ENCODE peak calls at places on chromosome 10, in four cellular contexts. One of them, this sample, is unnamed.

GRCh38 chr10:48194830-48195229 is 79.7 kb downstream of the FRMPD2 start:
- DNase-seq in stomach: no peak
- DNase-seq in esophagus muscularis mucosa: no peak
- DNase-seq in prostate gland: no peak
- DNase-seq in this sample: no peak

GRCh38 chr10:33123680-33124079 is 165.7 kb upstream of the ITGB1 start:
- DNase-seq in stomach: no peak
- DNase-seq in esophagus muscularis mucosa: no peak
- DNase-seq in prostate gland: no peak
- DNase-seq in this sample: no peak

GRCh38 chr10:34994565-34995142 is 95.5 kb downstream of the CUL2 start:
- DNase-seq in stomach: peak
- DNase-seq in esophagus muscularis mucosa: no peak
- DNase-seq in prostate gland: peak
- DNase-seq in this sample: no peak

GRCh38 chr10:6473901-6474370 is 106.1 kb downstream of the PRKCQ start:
- DNase-seq in stomach: no peak
- DNase-seq in esophagus muscularis mucosa: no peak
- DNase-seq in prostate gland: no peak
- DNase-seq in this sample: no peak

GRCh38 chr10:124093076-124093773 is at the start of gene CHST15:
- DNase-seq in stomach: peak
- DNase-seq in esophagus muscularis mucosa: no peak
- DNase-seq in prostate gland: peak
- DNase-seq in this sample: no peak

GRCh38 chr10:32031920-32032319 is 24.3 kb downstream of the KIF5B start:
- DNase-seq in stomach: no peak
- DNase-seq in esophagus muscularis mucosa: no peak
- DNase-seq in prostate gland: no peak
- DNase-seq in this sample: no peak

GRCh38 chr10:94307046-94307615 is 55.6 kb downstream of the NOC3L start:
- DNase-seq in stomach: no peak
- DNase-seq in esophagus muscularis mucosa: no peak
- DNase-seq in prostate gland: no peak
- DNase-seq in this sample: no peak

GRCh38 chr10:873020-873419 is 58.5 kb downstream of the LARP4B start:
- DNase-seq in stomach: no peak
- DNase-seq in esophagus muscularis mucosa: no peak
- DNase-seq in prostate gland: no peak
- DNase-seq in this sample: no peak

GRCh38 chr10:31121074-31121685 is 89.5 kb upstream of the ZNF438 start:
- DNase-seq in stomach: no peak
- DNase-seq in esophagus muscularis mucosa: no peak
- DNase-seq in prostate gland: no peak
- DNase-seq in this sample: no peak

GRCh38 chr10:86244296-86244695 is 122.3 kb downstream of the GRID1 start:
- DNase-seq in stomach: no peak
- DNase-seq in esophagus muscularis mucosa: no peak
- DNase-seq in prostate gland: no peak
- DNase-seq in this sample: no peak

GRCh38 chr10:23869548-23869947 is 339.4 kb upstream of the KIAA1217 start:
- DNase-seq in stomach: no peak
- DNase-seq in esophagus muscularis mucosa: no peak
- DNase-seq in prostate gland: peak
- DNase-seq in this sample: no peak

GRCh38 chr10:129690248-129691070 is 223.4 kb downstream of the MGMT start:
- DNase-seq in stomach: no peak
- DNase-seq in esophagus muscularis mucosa: no peak
- DNase-seq in prostate gland: no peak
- DNase-seq in this sample: no peak

GRCh38 chr10:28991326-28991725 is 297.5 kb upstream of the LYZL1 start:
- DNase-seq in stomach: no peak
- DNase-seq in esophagus muscularis mucosa: peak
- DNase-seq in prostate gland: no peak
- DNase-seq in this sample: no peak

GRCh38 chr10:106609466-106609865 is 555.0 kb downstream of the SORCS1 start:
- DNase-seq in stomach: no peak
- DNase-seq in esophagus muscularis mucosa: peak
- DNase-seq in prostate gland: no peak
- DNase-seq in this sample: no peak

GRCh38 chr10:51699145-51699474 is 285 bp downstream of the CSTF2T start:
- DNase-seq in stomach: no peak
- DNase-seq in esophagus muscularis mucosa: no peak
- DNase-seq in prostate gland: no peak
- DNase-seq in this sample: peak

GRCh38 chr10:97548828-97549455 is 23.6 kb upstream of the ANKRD2 start:
- DNase-seq in stomach: no peak
- DNase-seq in esophagus muscularis mucosa: no peak
- DNase-seq in prostate gland: no peak
- DNase-seq in this sample: peak

GRCh38 chr10:97550336-97551149 is 22.0 kb upstream of the ANKRD2 start:
- DNase-seq in stomach: no peak
- DNase-seq in esophagus muscularis mucosa: no peak
- DNase-seq in prostate gland: no peak
- DNase-seq in this sample: peak

GRCh38 chr10:97551271-97551670 is 21.3 kb upstream of the ANKRD2 start:
- DNase-seq in stomach: no peak
- DNase-seq in esophagus muscularis mucosa: no peak
- DNase-seq in prostate gland: no peak
- DNase-seq in this sample: peak

GRCh38 chr10:97549587-97550322 is 22.8 kb upstream of the ANKRD2 start:
- DNase-seq in stomach: no peak
- DNase-seq in esophagus muscularis mucosa: no peak
- DNase-seq in prostate gland: peak
- DNase-seq in this sample: peak

DNA sequence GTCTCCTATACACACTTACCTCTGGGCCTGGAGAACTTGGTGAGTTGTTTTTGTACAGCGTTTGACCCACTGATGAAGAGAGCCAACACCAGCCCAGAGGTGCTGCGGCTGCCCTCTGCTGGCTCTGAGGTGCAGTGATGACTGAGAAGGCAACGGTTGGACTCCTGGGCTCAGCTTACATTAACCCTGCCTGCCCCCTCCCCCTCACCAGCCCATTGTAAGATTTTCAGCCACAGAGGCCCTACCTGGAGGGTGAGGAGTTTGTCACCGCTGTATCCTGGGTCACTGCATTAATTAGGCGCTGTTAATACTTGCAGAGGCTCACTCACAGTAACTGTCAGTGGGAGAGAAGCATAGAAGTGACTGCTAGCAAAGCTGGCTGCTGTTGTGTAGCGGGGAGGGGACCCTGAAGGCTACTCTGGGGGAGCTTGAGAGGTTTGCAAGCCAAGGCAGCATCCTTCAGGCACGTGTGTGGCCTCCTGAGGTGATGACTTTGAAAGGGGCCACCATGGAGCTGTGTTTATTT is 18.9 kb upstream of the ANKRD2 start:
- DNase-seq in stomach: peak
- DNase-seq in esophagus muscularis mucosa: no peak
- DNase-seq in prostate gland: peak
- DNase-seq in this sample: peak
- TF ChIP-seq POLR2A in stomach: no peak
- TF ChIP-seq POLR2A in esophagus muscularis mucosa: no peak
- TF ChIP-seq POLR2A in prostate gland: no peak
- TF ChIP-seq POLR2A in this sample: no peak

GRCh38 chr10:60576130-60577069 is 186.7 kb upstream of the ANK3 start:
- DNase-seq in stomach: no peak
- DNase-seq in esophagus muscularis mucosa: no peak
- DNase-seq in prostate gland: no peak
- DNase-seq in this sample: no peak
- H3K4me3 ChIP-seq in stomach: no peak
- H3K4me3 ChIP-seq in esophagus muscularis mucosa: peak
- H3K4me3 ChIP-seq in prostate gland: no peak
- H3K4me3 ChIP-seq in this sample: peak

GRCh38 chr10:53458007-53458406 is 685.4 kb upstream of the MBL2 start:
- DNase-seq in stomach: no peak
- DNase-seq in esophagus muscularis mucosa: no peak
- DNase-seq in prostate gland: no peak
- DNase-seq in this sample: no peak
- TF ChIP-seq POLR2AphosphoS5 in stomach: no peak
- TF ChIP-seq POLR2AphosphoS5 in esophagus muscularis mucosa: no peak
- TF ChIP-seq POLR2AphosphoS5 in prostate gland: no peak
- TF ChIP-seq POLR2AphosphoS5 in this sample: no peak

GRCh38 chr10:99532687-99533495 is at the start of gene NKX2-3:
- DNase-seq in stomach: peak
- DNase-seq in esophagus muscularis mucosa: no peak
- DNase-seq in prostate gland: no peak
- DNase-seq in this sample: peak
- TF ChIP-seq POLR2A in stomach: no peak
- TF ChIP-seq POLR2A in esophagus muscularis mucosa: no peak
- TF ChIP-seq POLR2A in prostate gland: no peak
- TF ChIP-seq POLR2A in this sample: peak

GRCh38 chr10:77635402-77636227 is 2.0 kb downstream of the KCNMA1 start:
- DNase-seq in stomach: no peak
- DNase-seq in esophagus muscularis mucosa: no peak
- DNase-seq in prostate gland: no peak
- DNase-seq in this sample: no peak
- H3K4me3 ChIP-seq in stomach: peak
- H3K4me3 ChIP-seq in esophagus muscularis mucosa: peak
- H3K4me3 ChIP-seq in prostate gland: peak
- H3K4me3 ChIP-seq in this sample: peak

GRCh38 chr10:110225756-110226554 is 18.6 kb downstream of the MXI1 start:
- DNase-seq in stomach: peak
- DNase-seq in esophagus muscularis mucosa: peak
- DNase-seq in prostate gland: peak
- DNase-seq in this sample: peak
- TF ChIP-seq POLR2AphosphoS5 in stomach: peak
- TF ChIP-seq POLR2AphosphoS5 in esophagus muscularis mucosa: peak
- TF ChIP-seq POLR2AphosphoS5 in prostate gland: peak
- TF ChIP-seq POLR2AphosphoS5 in this sample: peak

GRCh38 chr10:103800789-103801540 is 54.4 kb downstream of the SH3PXD2A start:
- DNase-seq in stomach: no peak
- DNase-seq in esophagus muscularis mucosa: no peak
- DNase-seq in prostate gland: peak
- DNase-seq in this sample: no peak
- TF ChIP-seq POLR2A in stomach: no peak
- TF ChIP-seq POLR2A in esophagus muscularis mucosa: no peak
- TF ChIP-seq POLR2A in prostate gland: no peak
- TF ChIP-seq POLR2A in this sample: no peak

This sample was measured in spleen.